ENCODE peak calls at places on chromosomes 13 and 19, in six cellular contexts. D, S, F, Q, M and C are unnamed samples.

GRCh38 chr13:27172495-27172842 is 858 bp upstream of the USP12 start:
- DNase-seq in M (no peak), S (no peak), F (peak; percentile 72), Q (no peak), D (no peak), C (no peak)

GRCh38 chr19:5218255-5218855 is 122.3 kb downstream of the PTPRS start:
- DNase-seq in S (no peak), M (no peak), D (no peak), F (no peak), Q (no peak), C (no peak)

GRCh38 chr19:55261671-55262126 is 2.9 kb upstream of the PPP6R1 start:
- DNase-seq in M (no peak), F (no peak), D (no peak), S (no peak), Q (no peak), C (no peak)

GRCh38 chr19:42323852-42324654 is 1.4 kb upstream of the MEGF8 start:
- DNase-seq in F (no peak), M (no peak), S (no peak), D (no peak), Q (no peak), C (no peak)

GRCh38 chr19:48553676-48554384 is 1.9 kb downstream of the SULT2B1 start:
- DNase-seq in F (peak; percentile 70), Q (no peak), S (peak; percentile 50), D (no peak), M (no peak), C (no peak)

GRCh38 chr19:16594131-16594586 is 21.9 kb upstream of the SLC35E1 start:
- DNase-seq in Q (no peak), D (no peak), F (no peak), S (no peak), M (no peak), C (no peak)

GRCh38 chr13:78680611-78681010 is 21.7 kb upstream of the OBI1 start:
- DNase-seq in D (no peak), M (no peak), Q (no peak), S (no peak), F (no peak), C (no peak)

GRCh38 chr13:39767791-39768564 is 112.5 kb downstream of the COG6 start:
- DNase-seq in M (no peak), S (no peak), F (no peak), Q (no peak), D (no peak), C (no peak)

GRCh38 chr19:8611890-8612806 is 1.6 kb upstream of the ADAMTS10 start:
- DNase-seq in M (no peak), Q (peak; percentile 89), F (peak; percentile 70), S (peak; percentile 76), D (no peak), C (no peak)

GRCh38 chr13:113209880-113210421 is 538 bp downstream of the CUL4A start:
- DNase-seq in M (peak; percentile 40), S (peak; percentile 26), D (no peak), Q (peak; percentile 72), F (peak; percentile 59), C (peak; percentile 82)
- TF ChIP-seq CTCF in M (peak; percentile 34), S (no peak), D (no peak), Q (no peak), F (no peak), C (peak; percentile 9)

GRCh38 chr19:32138416-32138815 is 207.0 kb upstream of the ZNF507 start:
- DNase-seq in S (no peak), D (no peak), M (no peak), F (no peak), Q (no peak), C (no peak)
- TF ChIP-seq CTCF in S (no peak), D (no peak), M (no peak), F (no peak), Q (no peak), C (no peak)

GRCh38 chr19:57075801-57076492 is 43.8 kb upstream of the USP29 start:
- DNase-seq in S (no peak), Q (no peak), M (no peak), D (no peak), F (no peak), C (no peak)

GRCh38 chr19:57075125-57075524 is 44.7 kb upstream of the USP29 start:
- DNase-seq in Q (no peak), S (no peak), M (no peak), F (no peak), D (no peak), C (no peak)

DNA sequence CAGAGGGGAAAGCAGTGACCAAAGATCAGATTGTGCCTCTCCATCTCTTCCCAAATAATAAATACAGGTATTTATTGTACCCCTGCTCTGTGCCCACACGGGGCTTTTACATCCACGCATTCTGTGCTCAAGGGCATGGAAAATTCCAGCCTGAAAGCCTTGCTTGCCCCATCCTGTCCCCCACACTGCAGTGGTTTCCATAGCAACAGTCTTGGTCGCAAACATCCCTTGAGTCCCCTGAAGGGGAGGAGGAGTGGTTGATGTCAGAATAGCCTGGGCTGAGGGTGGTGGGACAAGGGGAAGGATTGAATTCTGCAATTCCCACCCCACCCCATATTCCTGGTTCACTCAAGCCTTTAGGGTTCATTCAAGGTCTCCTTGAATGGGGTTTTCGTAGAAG is 41.0 kb upstream of the USP29 start:
- DNase-seq in S (no peak), M (no peak), D (no peak), F (no peak), Q (no peak), C (no peak)
- TF ChIP-seq CTCF in S (no peak), M (no peak), D (no peak), F (no peak), Q (no peak), C (no peak)

GRCh38 chr13:20924758-20925394 is 22.3 kb upstream of the XPO4 start:
- DNase-seq in Q (peak; percentile 79), M (peak; percentile 90), F (peak; percentile 91), S (peak; percentile 80), D (no peak), C (peak; percentile 88)
- TF ChIP-seq CTCF in Q (peak; percentile 66), M (peak; percentile 90), F (peak; percentile 85), S (peak; percentile 68), D (no peak), C (peak; percentile 88)

GRCh38 chr13:66009241-66009640 is 1220.9 kb downstream of the PCDH9 start:
- DNase-seq in S (no peak), F (no peak), D (no peak), Q (no peak), M (no peak), C (no peak)
- TF ChIP-seq CTCF in S (no peak), F (no peak), D (no peak), Q (no peak), M (no peak), C (no peak)

DNA sequence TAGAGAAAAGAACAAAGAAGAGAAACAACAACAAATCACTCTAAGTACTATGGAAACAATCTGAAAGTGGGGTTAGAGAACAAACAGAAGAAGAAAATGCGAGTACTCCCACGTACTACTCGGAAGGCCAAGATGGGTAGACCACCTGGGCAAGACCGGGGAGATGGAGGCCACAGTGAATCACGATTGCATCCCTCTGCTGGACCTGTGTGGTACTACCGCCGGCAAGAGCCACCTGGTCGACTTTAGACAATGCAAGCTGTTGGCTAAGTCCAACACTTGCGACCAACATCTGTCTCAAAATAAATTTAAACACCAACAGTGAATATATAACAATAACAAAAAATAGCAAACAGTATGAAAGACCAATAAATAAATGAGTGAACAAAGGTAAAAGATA is 45.5 kb upstream of the ZNF91 start:
- DNase-seq in S (no peak), Q (no peak), D (no peak), M (no peak), F (no peak), C (no peak)
- TF ChIP-seq CTCF in S (no peak), Q (peak; percentile 10), D (no peak), M (peak; percentile 53), F (peak; percentile 29), C (no peak)

GRCh38 chr13:33441015-33441414 is 155.5 kb upstream of the STARD13 start:
- DNase-seq in M (no peak), Q (no peak), D (no peak), S (no peak), F (peak; percentile 53), C (no peak)
- TF ChIP-seq CTCF in M (peak; percentile 50), Q (no peak), D (no peak), S (peak; percentile 9), F (peak; percentile 34), C (peak; percentile 31)